ENCODE peak calls at places on chromosomes 6 and 20, in eight cellular contexts. N is neural progenitor cell; K is Peyer's patch; B is H1; H is BE2C; Z is AG10803; V is endothelial cell; F is CD8-positive, alpha-beta T cell. P is an unnamed sample.

GRCh38 chr6:70080443-70081062 is 214.2 kb downstream of the COL19A1 start:
- DNase-seq in N (no peak), K (no peak), B (no peak), H (no peak), Z (no peak), V (no peak), F (no peak), P (no peak)

GRCh38 chr6:92810913-92811312 is 608.4 kb downstream of the EPHA7 start:
- DNase-seq in N (peak), K (no peak), B (peak), H (peak), Z (no peak), V (peak), F (no peak), P (peak)

GRCh38 chr20:6711950-6712634 is 55.4 kb upstream of the BMP2 start:
- DNase-seq in N (no peak), K (peak), B (no peak), H (no peak), Z (no peak), V (no peak), F (no peak), P (no peak)

GRCh38 chr20:15220009-15220656 is 882.7 kb upstream of the FLRT3 start:
- DNase-seq in N (no peak), K (no peak), B (no peak), H (no peak), Z (peak), V (no peak), F (no peak), P (no peak)

GRCh38 chr6:151148111-151148510 is 91.7 kb upstream of the AKAP12 start:
- DNase-seq in N (no peak), K (no peak), B (no peak), H (no peak), Z (no peak), V (no peak), F (no peak), P (no peak)

GRCh38 chr6:166660157-166660686 is 33.2 kb upstream of the RPS6KA2 start:
- DNase-seq in N (no peak), K (no peak), B (no peak), H (no peak), Z (no peak), V (no peak), F (no peak), P (no peak)

GRCh38 chr6:125746731-125747588 is 2.5 kb upstream of the HEY2 start:
- DNase-seq in N (peak), K (peak), B (peak), H (no peak), Z (peak), V (peak), F (peak), P (peak)

GRCh38 chr6:3287308-3287707 is 28.6 kb downstream of the PSMG4 start:
- DNase-seq in N (no peak), K (peak), B (no peak), H (no peak), Z (no peak), V (no peak), F (no peak), P (no peak)

GRCh38 chr6:94238868-94239267 is 819.5 kb upstream of the EPHA7 start:
- DNase-seq in N (no peak), K (no peak), B (no peak), H (no peak), Z (no peak), V (no peak), F (no peak), P (no peak)

GRCh38 chr6:140566706-140567330 is 1192.4 kb upstream of the CITED2 start:
- DNase-seq in N (no peak), K (no peak), B (no peak), H (no peak), Z (peak), V (no peak), F (no peak), P (no peak)

GRCh38 chr6:145798530-145798929 is 16.1 kb downstream of the FBXO30 start:
- DNase-seq in N (peak), K (no peak), B (no peak), H (no peak), Z (no peak), V (no peak), F (no peak), P (no peak)

GRCh38 chr6:151481752-151482151 is 12.1 kb upstream of the CCDC170 start:
- DNase-seq in N (no peak), K (no peak), B (no peak), H (no peak), Z (no peak), V (no peak), F (no peak), P (no peak)

GRCh38 chr6:89260310-89260709 is 43.2 kb upstream of the GABRR1 start:
- DNase-seq in N (no peak), K (no peak), B (peak), H (no peak), Z (no peak), V (no peak), F (no peak), P (no peak)

GRCh38 chr20:19251958-19252669 is 39.7 kb downstream of the SLC24A3 start:
- DNase-seq in N (no peak), K (no peak), B (peak), H (no peak), Z (no peak), V (no peak), F (no peak), P (no peak)

GRCh38 chr20:50996901-50997830 is 25.7 kb downstream of the KCNG1 start:
- DNase-seq in N (no peak), K (no peak), B (no peak), H (no peak), Z (peak), V (no peak), F (no peak), P (no peak)

GRCh38 chr6:150143521-150144293 is 863 bp downstream of the PPP1R14C start:
- DNase-seq in N (peak), K (no peak), B (peak), H (no peak), Z (no peak), V (no peak), F (no peak), P (peak)

DNA sequence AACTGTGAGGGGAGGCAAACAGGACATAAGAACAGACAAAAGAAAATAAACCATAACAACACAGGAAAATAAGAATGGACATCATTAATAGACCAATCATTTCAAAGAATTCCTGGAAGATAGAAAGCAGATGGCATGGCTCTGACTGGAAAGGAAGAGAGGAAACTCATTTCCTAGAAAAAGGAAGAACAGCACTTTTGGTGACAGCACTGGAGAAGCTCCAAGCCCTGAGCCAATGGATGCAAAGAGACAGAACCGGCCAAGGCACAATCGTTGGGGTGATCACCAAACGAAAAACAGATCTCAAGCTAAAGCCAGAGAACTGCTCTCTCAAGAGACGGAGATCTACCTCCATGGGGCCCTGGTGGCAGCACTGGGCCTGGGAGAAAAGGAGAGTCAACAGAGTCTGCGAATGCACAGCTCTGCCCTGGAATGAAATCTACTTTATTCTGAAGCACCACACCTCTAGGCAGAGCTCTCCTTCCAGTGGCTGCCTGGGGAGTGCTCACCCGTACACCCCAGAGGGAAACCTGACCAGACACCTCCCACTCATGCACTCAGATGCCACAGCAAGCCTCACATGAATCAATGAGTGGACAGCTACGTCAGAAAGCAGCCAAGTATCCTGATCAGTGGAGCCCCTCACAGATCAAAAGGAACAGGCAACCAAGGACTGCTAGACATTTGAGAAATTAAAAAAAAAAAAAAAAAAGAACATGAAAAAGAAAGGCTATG is 24.2 kb downstream of the KIAA0319 start:
- DNase-seq in N (no peak), K (no peak), B (no peak), H (no peak), Z (no peak), V (no peak), F (no peak), P (peak)
- TF ChIP-seq CTCF in N (no peak), K (no peak), B (no peak), H (no peak), Z (no peak), V (no peak), F (no peak), P (no peak)

DNA sequence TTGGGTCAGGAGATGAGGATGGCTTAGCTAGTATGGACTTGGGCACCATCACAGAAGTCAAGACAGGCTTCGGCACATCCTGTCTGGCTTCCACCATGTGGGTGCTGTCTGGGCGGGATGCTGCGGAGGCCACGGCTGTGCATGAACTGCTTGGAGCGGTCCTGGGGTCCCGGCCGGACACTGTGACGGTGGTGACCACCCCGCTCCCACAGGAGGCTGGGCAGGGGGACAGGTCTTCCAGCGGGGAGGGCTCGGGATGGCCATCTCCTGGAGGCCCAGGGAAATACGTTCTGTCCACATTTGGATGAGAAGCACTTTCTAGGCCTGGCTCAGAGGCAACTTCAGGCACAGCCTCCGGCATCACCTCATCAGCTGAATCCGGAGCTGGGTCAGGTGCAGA is 32.1 kb upstream of the TCFL5 start:
- DNase-seq in N (peak), K (no peak), B (no peak), H (no peak), Z (no peak), V (no peak), F (no peak), P (no peak)
- TF ChIP-seq CTCF in N (peak), K (no peak), B (peak), H (peak), Z (peak), V (peak), F (no peak), P (no peak)

DNA sequence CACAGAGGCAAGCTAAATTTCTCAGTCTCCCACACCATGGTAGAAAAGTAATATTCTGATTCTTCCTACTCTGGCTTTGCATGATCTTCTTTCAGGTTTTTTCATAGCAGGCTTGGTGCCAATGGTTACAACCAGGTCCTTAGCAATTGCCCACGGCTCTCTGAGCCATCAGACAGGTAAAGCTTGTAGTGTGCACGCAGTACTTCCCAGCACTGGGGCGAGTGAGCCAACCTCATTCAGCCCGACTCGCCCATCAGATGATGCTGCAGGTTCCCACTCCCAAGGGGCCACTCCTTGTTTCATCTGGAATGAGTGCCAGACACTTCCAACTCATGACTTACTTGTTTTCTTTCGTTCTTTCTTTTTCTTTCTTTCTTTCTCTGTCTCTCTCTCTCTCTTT is 78.3 kb downstream of the PERP start:
- DNase-seq in N (no peak), K (no peak), B (no peak), H (no peak), Z (no peak), V (no peak), F (no peak), P (no peak)
- TF ChIP-seq CTCF in N (no peak), K (no peak), B (no peak), H (no peak), Z (no peak), V (no peak), F (no peak), P (no peak)

DNA sequence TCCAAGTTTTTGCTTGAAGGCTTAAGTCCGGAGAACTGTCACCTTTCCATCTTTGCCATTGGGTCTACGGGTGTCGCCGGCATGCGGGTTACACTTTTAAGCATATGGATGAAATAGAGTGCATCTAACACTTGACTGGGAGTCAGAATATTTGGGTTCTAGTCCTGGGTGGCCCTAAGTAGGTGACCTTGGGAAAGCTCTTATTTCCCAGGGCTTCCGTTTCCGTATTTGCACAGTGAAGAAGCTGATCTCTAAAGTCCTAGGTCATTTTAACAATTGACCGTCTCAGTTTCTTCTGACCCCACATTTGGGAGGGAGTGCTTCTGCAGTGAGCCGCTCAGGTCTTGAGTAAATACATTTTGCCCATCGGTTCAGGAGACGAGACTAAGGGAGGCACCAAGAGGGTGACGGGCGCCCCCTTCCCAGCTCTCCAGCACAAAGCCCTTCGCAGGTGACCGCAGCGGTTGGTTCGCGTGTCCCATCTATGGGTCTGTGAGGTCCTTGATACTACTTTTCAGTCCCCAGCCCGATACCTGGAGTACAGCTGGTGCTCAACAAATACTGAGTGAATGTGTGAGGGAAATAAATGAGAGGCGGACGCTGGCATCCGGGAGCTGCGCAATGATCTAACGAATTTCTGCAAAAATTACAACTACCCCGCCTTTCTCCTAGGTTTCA is 580 bp upstream of the BLTP3A start:
- DNase-seq in N (peak), K (peak), B (peak), H (peak), Z (peak), V (peak), F (no peak), P (peak)
- TF ChIP-seq CTCF in N (peak), K (no peak), B (peak), H (peak), Z (no peak), V (no peak), F (no peak), P (no peak)

GRCh38 chr20:63101781-63102719 is 95.3 kb upstream of the BHLHE23 start:
- DNase-seq in N (peak), K (peak), B (peak), H (peak), Z (peak), V (no peak), F (peak), P (peak)
- TF ChIP-seq CTCF in N (no peak), K (no peak), B (no peak), H (no peak), Z (no peak), V (no peak), F (no peak), P (no peak)

GRCh38 chr20:37543828-37544227 is 16.2 kb upstream of the BLCAP start:
- DNase-seq in N (no peak), K (peak), B (no peak), H (no peak), Z (peak), V (no peak), F (no peak), P (no peak)
- TF ChIP-seq CTCF in N (peak), K (peak), B (peak), H (peak), Z (peak), V (peak), F (no peak), P (peak)